ENCODE peak calls at places on chromosomes 7 and 10, in four cellular contexts. T is SK-N-SH, Y is Calu3, I is AG09319. U is an unnamed sample.

GRCh38 chr10:31959461-31960173 is 31.0 kb upstream of the ARHGAP12 start:
- DNase-seq in T (no peak), I (no peak), Y (no peak), U (no peak)

GRCh38 chr7:45892407-45893035 is 4.2 kb downstream of the IGFBP1 start:
- DNase-seq in T (no peak), Y (no peak), I (no peak), U (no peak)

GRCh38 chr10:73647211-73647874 is 6.1 kb upstream of the MYOZ1 start:
- DNase-seq in I (no peak), Y (no peak), T (peak; percentile 96), U (peak; percentile 74)

GRCh38 chr10:103854687-103855423 is 521 bp downstream of the SH3PXD2A start:
- DNase-seq in Y (peak; percentile 17), I (no peak), T (peak; percentile 65), U (peak; percentile 51)

GRCh38 chr10:397321-398068 is 262.2 kb downstream of the ZMYND11 start:
- DNase-seq in T (no peak), Y (no peak), I (no peak), U (no peak)

GRCh38 chr10:71218046-71218832 is 5.9 kb downstream of the UNC5B start:
- DNase-seq in I (no peak), T (no peak), Y (no peak), U (peak; percentile 48)

GRCh38 chr10:5512881-5513698 is 11.7 kb upstream of the CALML3 start:
- DNase-seq in T (no peak), Y (no peak), I (no peak), U (no peak)

GRCh38 chr10:48439031-48439430 is 132.6 kb downstream of the MAPK8 start:
- DNase-seq in T (no peak), Y (no peak), I (no peak), U (no peak)

GRCh38 chr7:16919440-16919839 is 37.7 kb upstream of the AGR3 start:
- DNase-seq in Y (no peak), T (no peak), I (no peak), U (no peak)
- TF ChIP-seq CTCF in Y (no peak), T (no peak), I (no peak), U (no peak)

DNA sequence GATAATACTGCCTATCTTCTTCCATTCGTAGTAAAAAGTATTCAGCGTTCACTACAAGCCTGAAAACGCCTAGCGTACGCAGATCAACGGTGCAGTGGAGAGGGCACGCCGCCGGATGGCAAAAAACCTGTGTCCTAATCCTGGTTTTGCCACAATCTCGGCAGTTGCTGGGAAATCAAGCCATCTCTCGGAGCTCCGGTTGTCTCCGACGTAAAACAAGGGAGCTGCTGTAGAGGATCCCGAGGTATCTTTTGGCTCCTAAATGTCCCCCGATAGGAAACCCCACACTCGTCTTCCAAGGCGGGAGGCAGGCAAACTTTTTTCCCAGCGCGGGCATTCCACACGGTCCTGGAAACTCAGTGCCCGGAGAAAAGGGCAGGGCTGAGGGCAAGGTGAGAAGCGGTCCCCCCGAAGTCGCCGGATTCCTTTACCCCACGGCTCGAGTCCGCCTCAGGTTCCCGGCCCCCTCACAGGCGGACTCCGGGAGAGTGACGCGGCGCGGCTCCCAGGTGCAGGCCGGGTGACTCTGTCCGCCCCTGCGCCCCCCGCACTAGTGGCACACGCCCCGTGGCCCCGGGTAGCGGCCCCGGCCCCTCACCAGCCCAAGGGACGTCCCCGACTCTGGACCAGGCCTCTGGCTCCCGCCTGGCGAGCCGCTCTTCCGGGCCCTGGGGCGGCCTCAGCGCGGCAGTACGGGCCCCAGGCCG is 649 bp downstream of the IDE start:
- DNase-seq in T (peak; percentile 64), I (no peak), Y (no peak), U (peak; percentile 39)
- TF ChIP-seq CTCF in T (peak; percentile 19), I (no peak), Y (no peak), U (no peak)

GRCh38 chr7:97149843-97150242 is 32.3 kb downstream of the SDHAF3 start:
- DNase-seq in I (no peak), T (no peak), Y (no peak), U (no peak)

DNA sequence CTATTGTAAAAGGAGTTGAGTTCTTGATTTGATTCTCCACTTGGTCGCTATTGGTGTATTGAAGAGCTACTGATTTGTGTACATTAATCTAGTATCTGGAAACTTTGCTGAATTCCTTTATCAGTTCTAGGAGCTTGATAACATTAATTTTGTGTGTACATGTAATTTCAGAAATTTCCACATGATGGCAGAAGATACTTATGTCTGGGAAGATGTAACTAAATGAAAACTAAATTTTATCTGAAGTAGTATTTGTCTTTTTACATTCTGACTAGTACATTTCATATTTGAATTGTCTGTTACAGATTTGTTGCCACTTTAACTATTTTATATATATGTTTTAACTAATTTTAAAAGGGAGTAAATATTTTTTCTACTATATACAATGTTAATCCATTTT is 27.6 kb downstream of the SDHAF3 start:
- DNase-seq in I (peak; percentile 2), T (peak; percentile 27), Y (no peak), U (no peak)
- TF ChIP-seq CTCF in I (peak; percentile 40), T (peak; percentile 84), Y (no peak), U (peak; percentile 37)

GRCh38 chr7:125670926-125671572 is 741.4 kb upstream of the POT1 start:
- DNase-seq in I (no peak), Y (no peak), T (peak; percentile 24), U (no peak)
- TF ChIP-seq CTCF in I (no peak), Y (peak; percentile 61), T (peak; percentile 94), U (peak; percentile 75)

DNA sequence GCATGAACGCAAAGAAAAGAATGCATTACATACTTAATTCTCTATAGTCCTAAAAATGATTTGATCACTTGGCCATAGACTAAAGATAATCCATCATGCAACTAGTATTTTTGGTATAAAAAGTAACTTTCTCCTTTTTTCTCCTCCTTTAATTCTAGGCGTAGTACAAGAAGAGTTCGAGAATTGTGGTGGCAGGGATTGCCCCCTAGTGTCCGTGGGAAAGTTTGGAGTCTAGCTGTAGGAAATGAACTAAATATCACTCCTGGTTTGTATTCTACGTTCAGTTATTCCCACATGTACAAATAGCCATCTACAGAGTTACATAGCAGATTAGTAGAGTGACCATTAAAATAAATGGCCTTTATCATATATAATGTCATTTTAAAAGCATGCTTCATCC is 45.5 kb upstream of the HELLS start:
- DNase-seq in Y (no peak), I (no peak), T (peak; percentile 15), U (peak; percentile 17)
- TF ChIP-seq CTCF in Y (peak; percentile 11), I (peak; percentile 38), T (peak; percentile 54), U (peak; percentile 70)

DNA sequence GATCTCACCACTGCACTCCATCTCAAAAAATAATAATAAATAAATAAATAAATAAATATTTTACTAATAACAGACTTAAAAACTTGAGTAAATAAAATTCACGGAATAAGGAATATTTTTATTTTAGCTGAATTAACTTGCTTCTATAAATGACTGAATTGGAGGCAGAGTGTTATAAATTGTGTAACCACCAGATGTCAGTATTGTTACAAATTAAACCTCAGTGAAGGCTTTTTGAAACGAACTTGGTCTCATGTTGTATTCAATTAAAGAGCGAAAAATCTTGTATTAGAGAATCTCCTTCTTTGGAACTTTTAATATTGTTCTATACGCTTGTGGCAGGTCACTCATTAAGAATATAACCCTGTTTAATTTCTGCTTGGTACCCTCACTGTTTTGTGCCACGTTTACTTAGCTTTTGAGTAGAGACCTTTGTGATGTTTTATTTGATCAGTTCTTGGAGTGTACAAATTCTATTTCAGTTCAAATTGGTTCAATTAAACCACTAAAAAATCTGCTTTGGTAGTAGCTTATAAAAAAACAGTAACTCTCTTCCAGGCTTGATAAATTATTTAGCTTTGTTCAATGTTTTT is 45.6 kb upstream of the SCIN start:
- DNase-seq in I (peak; percentile 16), T (peak; percentile 47), Y (no peak), U (no peak)
- TF ChIP-seq CTCF in I (peak; percentile 45), T (peak; percentile 85), Y (peak; percentile 59), U (peak; percentile 49)

GRCh38 chr7:91959023-91959422 is 18.4 kb downstream of the AKAP9 start:
- DNase-seq in T (no peak), I (no peak), Y (no peak), U (no peak)

GRCh38 chr7:91957236-91957635 is 16.6 kb downstream of the AKAP9 start:
- DNase-seq in Y (no peak), I (no peak), T (no peak), U (no peak)

GRCh38 chr7:91957823-91958222 is 17.2 kb downstream of the AKAP9 start:
- DNase-seq in Y (no peak), I (no peak), T (peak; percentile 23), U (no peak)

GRCh38 chr7:91949221-91950009 is 8.8 kb downstream of the AKAP9 start:
- DNase-seq in Y (no peak), T (no peak), I (no peak), U (no peak)

GRCh38 chr7:91953618-91954017 is 13.0 kb downstream of the AKAP9 start:
- DNase-seq in I (no peak), T (peak; percentile 20), Y (no peak), U (no peak)
- TF ChIP-seq CTCF in I (no peak), T (peak; percentile 65), Y (peak; percentile 19), U (peak; percentile 22)

U was measured in BE2C.